ENCODE peak calls at places on chromosome 1, in four cellular contexts. C is GM12865, X is PC-9, W is left colon. E is an unnamed sample.

GRCh38 chr1:169949139-169949538 is 55.4 kb upstream of the SCYL3 start:
- DNase-seq in C (no peak), X (no peak), W (no peak), E (no peak)

GRCh38 chr1:212669102-212669501 is 30.5 kb downstream of the BATF3 start:
- DNase-seq in C (peak), X (no peak), W (no peak), E (no peak)

GRCh38 chr1:39753132-39754025 is 14.7 kb downstream of the PPIE start:
- DNase-seq in C (no peak), X (no peak), W (no peak), E (no peak)

GRCh38 chr1:232599178-232600041 is 30.5 kb downstream of the SIPA1L2 start:
- DNase-seq in C (no peak), X (no peak), W (no peak), E (no peak)

GRCh38 chr1:24769656-24770651 is 24.7 kb downstream of the CLIC4 start:
- DNase-seq in C (peak), X (peak), W (no peak), E (no peak)

GRCh38 chr1:232507571-232507970 is 122.4 kb downstream of the SIPA1L2 start:
- DNase-seq in C (no peak), X (no peak), W (no peak), E (no peak)

GRCh38 chr1:90800012-90800717 is 83.1 kb upstream of the BARHL2 start:
- DNase-seq in C (no peak), X (no peak), W (no peak), E (no peak)

GRCh38 chr1:182389619-182390047 is 2.0 kb downstream of the GLUL start:
- DNase-seq in C (peak), X (no peak), W (no peak), E (no peak)

GRCh38 chr1:106727171-106727570 is 329.3 kb upstream of the PRMT6 start:
- DNase-seq in C (peak), X (no peak), W (no peak), E (no peak)

GRCh38 chr1:186865861-186866260 is 37.1 kb downstream of the PLA2G4A start:
- DNase-seq in C (no peak), X (no peak), W (no peak), E (no peak)

GRCh38 chr1:37476460-37477197 is 2.2 kb downstream of the ZC3H12A start:
- DNase-seq in C (no peak), X (peak), W (peak), E (peak)

GRCh38 chr1:1058921-1059493 is 15.1 kb downstream of the RNF223 start:
- DNase-seq in C (peak), X (no peak), W (no peak), E (peak)

E was measured in Calu3.